ENCODE peak calls at places on chromosomes 1 and 21, in nine cellular contexts. One of them, this sample, is unnamed.

GRCh38 chr21:28480091-28480869 is 512.4 kb downstream of the LTN1 start:
- DNase-seq in uterus: no peak
- DNase-seq in gastrocnemius medialis: no peak
- DNase-seq in OCI-LY7: no peak
- DNase-seq in effector memory CD4-positive, alpha-beta T cell: no peak
- DNase-seq in transverse colon: no peak
- DNase-seq in cardiac muscle cell: no peak
- DNase-seq in mesenchymal stem cell: no peak
- DNase-seq in lower lobe of right lung: no peak
- DNase-seq in this sample: no peak

GRCh38 chr1:202193614-202194327 is at the start of gene LGR6:
- DNase-seq in uterus: no peak
- DNase-seq in gastrocnemius medialis: no peak
- DNase-seq in OCI-LY7: no peak
- DNase-seq in effector memory CD4-positive, alpha-beta T cell: no peak
- DNase-seq in transverse colon: no peak
- DNase-seq in cardiac muscle cell: peak; percentile 25
- DNase-seq in mesenchymal stem cell: no peak
- DNase-seq in lower lobe of right lung: no peak
- DNase-seq in this sample: no peak

GRCh38 chr1:3430820-3431219 is 23.6 kb upstream of the ARHGEF16 start:
- DNase-seq in uterus: no peak
- DNase-seq in gastrocnemius medialis: no peak
- DNase-seq in OCI-LY7: no peak
- DNase-seq in effector memory CD4-positive, alpha-beta T cell: no peak
- DNase-seq in transverse colon: no peak
- DNase-seq in cardiac muscle cell: no peak
- DNase-seq in mesenchymal stem cell: no peak
- DNase-seq in lower lobe of right lung: no peak
- DNase-seq in this sample: no peak

GRCh38 chr1:63892632-63893395 is 119.0 kb downstream of the ROR1 start:
- DNase-seq in uterus: no peak
- DNase-seq in gastrocnemius medialis: no peak
- DNase-seq in OCI-LY7: peak; percentile 83
- DNase-seq in effector memory CD4-positive, alpha-beta T cell: no peak
- DNase-seq in transverse colon: peak; percentile 26
- DNase-seq in cardiac muscle cell: peak; percentile 52
- DNase-seq in mesenchymal stem cell: peak; percentile 73
- DNase-seq in lower lobe of right lung: no peak
- DNase-seq in this sample: peak; percentile 39

GRCh38 chr21:43604505-43605204 is 54.6 kb downstream of the HSF2BP start:
- DNase-seq in uterus: no peak
- DNase-seq in gastrocnemius medialis: no peak
- DNase-seq in OCI-LY7: no peak
- DNase-seq in effector memory CD4-positive, alpha-beta T cell: no peak
- DNase-seq in transverse colon: no peak
- DNase-seq in cardiac muscle cell: no peak
- DNase-seq in mesenchymal stem cell: no peak
- DNase-seq in lower lobe of right lung: no peak
- DNase-seq in this sample: no peak

GRCh38 chr21:38958940-38959685 is 153.4 kb downstream of the ETS2 start:
- DNase-seq in uterus: peak; percentile 67
- DNase-seq in gastrocnemius medialis: peak; percentile 26
- DNase-seq in OCI-LY7: no peak
- DNase-seq in effector memory CD4-positive, alpha-beta T cell: no peak
- DNase-seq in transverse colon: peak; percentile 51
- DNase-seq in cardiac muscle cell: peak; percentile 88
- DNase-seq in mesenchymal stem cell: peak; percentile 96
- DNase-seq in lower lobe of right lung: no peak
- DNase-seq in this sample: peak; percentile 29

GRCh38 chr1:65527211-65527610 is 106.7 kb downstream of the LEPR start:
- DNase-seq in uterus: no peak
- DNase-seq in gastrocnemius medialis: no peak
- DNase-seq in OCI-LY7: no peak
- DNase-seq in effector memory CD4-positive, alpha-beta T cell: no peak
- DNase-seq in transverse colon: no peak
- DNase-seq in cardiac muscle cell: peak; percentile 67
- DNase-seq in mesenchymal stem cell: peak; percentile 73
- DNase-seq in lower lobe of right lung: no peak
- DNase-seq in this sample: no peak

GRCh38 chr21:32143222-32143939 is 135.5 kb downstream of the MIS18A start:
- DNase-seq in uterus: peak; percentile 17
- DNase-seq in gastrocnemius medialis: peak; percentile 16
- DNase-seq in OCI-LY7: no peak
- DNase-seq in effector memory CD4-positive, alpha-beta T cell: no peak
- DNase-seq in transverse colon: no peak
- DNase-seq in cardiac muscle cell: no peak
- DNase-seq in mesenchymal stem cell: no peak
- DNase-seq in lower lobe of right lung: no peak
- DNase-seq in this sample: no peak

GRCh38 chr21:31977816-31978215 is 105.0 kb downstream of the HUNK start:
- DNase-seq in uterus: no peak
- DNase-seq in gastrocnemius medialis: no peak
- DNase-seq in OCI-LY7: no peak
- DNase-seq in effector memory CD4-positive, alpha-beta T cell: no peak
- DNase-seq in transverse colon: no peak
- DNase-seq in cardiac muscle cell: no peak
- DNase-seq in mesenchymal stem cell: no peak
- DNase-seq in lower lobe of right lung: no peak
- DNase-seq in this sample: no peak

GRCh38 chr1:212471891-212472675 is 39.4 kb downstream of the NENF start:
- DNase-seq in uterus: no peak
- DNase-seq in gastrocnemius medialis: no peak
- DNase-seq in OCI-LY7: no peak
- DNase-seq in effector memory CD4-positive, alpha-beta T cell: no peak
- DNase-seq in transverse colon: no peak
- DNase-seq in cardiac muscle cell: no peak
- DNase-seq in mesenchymal stem cell: no peak
- DNase-seq in lower lobe of right lung: no peak
- DNase-seq in this sample: peak; percentile 48

GRCh38 chr1:150561830-150562367 is 12.7 kb downstream of the ADAMTSL4 start:
- DNase-seq in uterus: peak; percentile 94
- DNase-seq in gastrocnemius medialis: peak; percentile 94
- DNase-seq in OCI-LY7: peak; percentile 83
- DNase-seq in effector memory CD4-positive, alpha-beta T cell: peak; percentile 76
- DNase-seq in transverse colon: peak; percentile 96
- DNase-seq in cardiac muscle cell: peak; percentile 97
- DNase-seq in mesenchymal stem cell: peak; percentile 96
- DNase-seq in lower lobe of right lung: peak; percentile 97
- DNase-seq in this sample: peak; percentile 97

GRCh38 chr1:235532350-235532749 is 28.1 kb upstream of the B3GALNT2 start:
- DNase-seq in uterus: no peak
- DNase-seq in gastrocnemius medialis: no peak
- DNase-seq in OCI-LY7: no peak
- DNase-seq in effector memory CD4-positive, alpha-beta T cell: no peak
- DNase-seq in transverse colon: no peak
- DNase-seq in cardiac muscle cell: peak; percentile 35
- DNase-seq in mesenchymal stem cell: peak; percentile 12
- DNase-seq in lower lobe of right lung: no peak
- DNase-seq in this sample: no peak

DNA sequence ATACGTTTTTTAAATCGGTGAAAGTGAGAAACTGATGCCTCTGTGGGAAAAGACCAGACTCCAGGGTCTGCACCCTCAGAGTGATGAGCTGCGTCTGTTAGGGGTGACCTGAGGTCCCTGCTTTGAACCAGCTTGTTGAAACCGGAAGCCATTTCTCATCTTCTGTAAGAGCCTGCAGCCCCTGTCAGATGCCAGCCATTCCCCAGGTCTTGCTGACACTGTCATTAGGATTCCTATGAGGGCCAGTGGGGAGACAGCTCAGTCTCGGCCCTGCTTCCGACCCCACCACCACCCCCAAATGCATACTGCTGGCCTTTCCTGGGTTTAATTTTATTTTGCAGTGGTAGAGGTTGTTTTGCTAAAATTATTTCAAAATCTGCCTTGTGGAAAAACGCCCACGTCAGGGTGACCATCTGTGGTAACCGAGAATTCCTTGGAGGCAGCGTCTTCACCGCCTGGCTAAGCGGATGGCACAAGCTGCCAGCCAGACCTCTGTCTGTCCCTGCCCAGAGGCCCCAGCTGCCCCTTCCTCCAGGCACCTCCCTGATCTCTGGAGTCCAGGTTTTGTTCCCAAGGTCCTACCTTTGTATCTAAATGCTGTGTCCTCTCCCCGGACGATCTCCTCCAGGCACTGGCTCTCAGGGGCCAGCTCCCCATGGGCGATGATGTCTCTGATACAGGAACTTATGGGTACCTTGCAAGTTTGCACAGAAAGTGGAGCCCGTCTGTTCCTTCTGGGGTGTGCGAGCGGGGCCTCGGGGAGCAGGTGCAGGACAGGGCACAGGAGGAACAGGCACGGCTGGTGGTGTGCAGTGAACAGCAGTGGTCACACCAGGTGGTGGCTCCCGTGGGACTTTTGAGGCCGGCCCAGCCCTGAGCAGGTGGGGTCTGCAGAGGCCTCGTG is 49.9 kb downstream of the PRKCZ start:
- DNase-seq in uterus: no peak
- DNase-seq in gastrocnemius medialis: no peak
- DNase-seq in OCI-LY7: peak; percentile 66
- DNase-seq in effector memory CD4-positive, alpha-beta T cell: no peak
- DNase-seq in transverse colon: no peak
- DNase-seq in cardiac muscle cell: no peak
- DNase-seq in mesenchymal stem cell: no peak
- DNase-seq in lower lobe of right lung: peak; percentile 32
- DNase-seq in this sample: no peak
- H3K27ac ChIP-seq in uterus: no peak overlapping the region
- H3K27ac ChIP-seq in gastrocnemius medialis: no peak overlapping the region
- H3K27ac ChIP-seq in OCI-LY7: no peak overlapping the region
- H3K27ac ChIP-seq in effector memory CD4-positive, alpha-beta T cell: no peak overlapping the region
- H3K27ac ChIP-seq in transverse colon: no peak overlapping the region
- H3K27ac ChIP-seq in cardiac muscle cell: no peak overlapping the region
- H3K27ac ChIP-seq in mesenchymal stem cell: no peak overlapping the region
- H3K27ac ChIP-seq in lower lobe of right lung: no peak overlapping the region
- H3K27ac ChIP-seq in this sample: no peak overlapping the region

DNA sequence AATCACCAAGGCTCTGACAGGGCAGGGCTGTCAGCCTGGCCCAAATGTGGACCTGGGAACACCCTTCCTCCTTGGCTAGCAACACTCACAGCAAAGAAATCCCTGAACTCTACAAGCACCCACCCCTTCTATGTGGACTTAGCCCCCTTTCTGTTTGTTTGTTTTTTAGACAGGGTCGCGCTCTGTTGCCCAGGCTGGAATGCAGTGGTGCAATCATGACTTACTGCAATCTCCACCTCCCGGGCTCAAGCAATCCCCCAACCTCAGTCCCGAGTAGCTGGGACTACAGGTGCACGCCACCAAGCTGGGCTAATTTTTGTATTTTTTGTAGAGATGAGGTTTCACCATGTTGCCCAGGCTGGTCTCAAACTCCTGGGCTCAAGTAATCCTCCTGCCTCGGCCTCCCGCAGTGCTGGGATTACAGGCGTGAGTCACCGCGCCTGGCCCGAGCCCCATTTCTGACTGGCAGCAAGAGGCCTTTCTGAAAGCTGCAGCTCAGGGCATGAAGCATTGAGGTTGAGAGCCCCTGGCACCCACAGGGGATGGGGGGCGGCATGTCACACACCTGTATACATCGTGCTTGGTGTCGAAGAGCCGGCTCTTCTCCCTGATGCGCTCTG is 16.2 kb downstream of the RIPK4 start:
- DNase-seq in uterus: no peak
- DNase-seq in gastrocnemius medialis: no peak
- DNase-seq in OCI-LY7: no peak
- DNase-seq in effector memory CD4-positive, alpha-beta T cell: no peak
- DNase-seq in transverse colon: no peak
- DNase-seq in cardiac muscle cell: no peak
- DNase-seq in mesenchymal stem cell: no peak
- DNase-seq in lower lobe of right lung: no peak
- DNase-seq in this sample: no peak
- H3K4me1 ChIP-seq in uterus: no peaks in the 10 kb centered on the region
- H3K4me1 ChIP-seq in gastrocnemius medialis: no peaks in the 10 kb centered on the region
- H3K4me1 ChIP-seq in OCI-LY7: peaks cover 8% of the 10 kb centered on the region
- H3K4me1 ChIP-seq in effector memory CD4-positive, alpha-beta T cell: no peaks in the 10 kb centered on the region
- H3K4me1 ChIP-seq in transverse colon: peaks cover 3% of the 10 kb centered on the region
- H3K4me1 ChIP-seq in cardiac muscle cell: peaks cover 13% of the 10 kb centered on the region
- H3K4me1 ChIP-seq in mesenchymal stem cell: peaks cover 38% of the 10 kb centered on the region
- H3K4me1 ChIP-seq in lower lobe of right lung: peaks cover 18% of the 10 kb centered on the region
- H3K4me1 ChIP-seq in this sample: peaks cover 34% of the 10 kb centered on the region

GRCh38 chr1:229167356-229167755 is 103.6 kb upstream of the RAB4A start:
- DNase-seq in uterus: no peak
- DNase-seq in gastrocnemius medialis: no peak
- DNase-seq in OCI-LY7: no peak
- DNase-seq in effector memory CD4-positive, alpha-beta T cell: no peak
- DNase-seq in transverse colon: no peak
- DNase-seq in cardiac muscle cell: no peak
- DNase-seq in mesenchymal stem cell: no peak
- DNase-seq in lower lobe of right lung: no peak
- DNase-seq in this sample: no peak

GRCh38 chr1:229161740-229162139 is 109.2 kb upstream of the RAB4A start:
- DNase-seq in uterus: no peak
- DNase-seq in gastrocnemius medialis: no peak
- DNase-seq in OCI-LY7: no peak
- DNase-seq in effector memory CD4-positive, alpha-beta T cell: no peak
- DNase-seq in transverse colon: no peak
- DNase-seq in cardiac muscle cell: no peak
- DNase-seq in mesenchymal stem cell: no peak
- DNase-seq in lower lobe of right lung: no peak
- DNase-seq in this sample: no peak

GRCh38 chr1:229165327-229165726 is 105.6 kb upstream of the RAB4A start:
- DNase-seq in uterus: no peak
- DNase-seq in gastrocnemius medialis: no peak
- DNase-seq in OCI-LY7: no peak
- DNase-seq in effector memory CD4-positive, alpha-beta T cell: no peak
- DNase-seq in transverse colon: no peak
- DNase-seq in cardiac muscle cell: peak; percentile 13
- DNase-seq in mesenchymal stem cell: no peak
- DNase-seq in lower lobe of right lung: no peak
- DNase-seq in this sample: no peak

GRCh38 chr1:229164338-229164737 is 106.6 kb upstream of the RAB4A start:
- DNase-seq in uterus: no peak
- DNase-seq in gastrocnemius medialis: no peak
- DNase-seq in OCI-LY7: no peak
- DNase-seq in effector memory CD4-positive, alpha-beta T cell: no peak
- DNase-seq in transverse colon: no peak
- DNase-seq in cardiac muscle cell: no peak
- DNase-seq in mesenchymal stem cell: no peak
- DNase-seq in lower lobe of right lung: no peak
- DNase-seq in this sample: no peak

GRCh38 chr1:229164836-229165285 is 106.0 kb upstream of the RAB4A start:
- DNase-seq in uterus: no peak
- DNase-seq in gastrocnemius medialis: no peak
- DNase-seq in OCI-LY7: no peak
- DNase-seq in effector memory CD4-positive, alpha-beta T cell: no peak
- DNase-seq in transverse colon: peak; percentile 55
- DNase-seq in cardiac muscle cell: peak; percentile 23
- DNase-seq in mesenchymal stem cell: no peak
- DNase-seq in lower lobe of right lung: no peak
- DNase-seq in this sample: no peak
- H3K27ac ChIP-seq in uterus: no peak overlapping the region
- H3K27ac ChIP-seq in gastrocnemius medialis: no peak overlapping the region
- H3K27ac ChIP-seq in OCI-LY7: no peak overlapping the region
- H3K27ac ChIP-seq in effector memory CD4-positive, alpha-beta T cell: no peak overlapping the region
- H3K27ac ChIP-seq in transverse colon: peak overlapping the region; percentile 79
- H3K27ac ChIP-seq in cardiac muscle cell: no peak overlapping the region
- H3K27ac ChIP-seq in mesenchymal stem cell: no peak overlapping the region
- H3K27ac ChIP-seq in lower lobe of right lung: no peak overlapping the region
- H3K27ac ChIP-seq in this sample: no peak overlapping the region

DNA sequence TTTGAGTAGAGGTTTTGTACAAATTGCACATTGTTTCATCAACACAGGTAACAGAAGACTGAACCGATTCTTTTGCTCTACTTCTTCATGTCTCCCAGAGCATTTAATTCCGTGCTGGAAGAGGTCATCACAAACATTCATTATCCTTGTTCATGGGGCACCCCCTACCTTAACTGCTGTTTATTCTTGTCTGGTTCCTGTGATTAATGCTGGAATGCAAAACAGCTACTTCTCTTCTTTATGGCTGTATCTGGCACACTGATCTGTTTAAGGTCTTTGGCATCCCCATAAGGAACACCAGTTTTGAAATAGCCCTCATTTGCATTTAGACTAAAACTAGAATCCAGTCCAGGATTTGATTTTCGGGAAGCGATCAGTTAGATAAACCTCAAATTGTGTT is 42.2 kb downstream of the NTNG1 start:
- DNase-seq in uterus: no peak
- DNase-seq in gastrocnemius medialis: no peak
- DNase-seq in OCI-LY7: no peak
- DNase-seq in effector memory CD4-positive, alpha-beta T cell: no peak
- DNase-seq in transverse colon: no peak
- DNase-seq in cardiac muscle cell: no peak
- DNase-seq in mesenchymal stem cell: no peak
- DNase-seq in lower lobe of right lung: no peak
- DNase-seq in this sample: no peak
- H3K4me1 ChIP-seq in uterus: no peaks in the 10 kb centered on the region
- H3K4me1 ChIP-seq in gastrocnemius medialis: no peaks in the 10 kb centered on the region
- H3K4me1 ChIP-seq in OCI-LY7: no peaks in the 10 kb centered on the region
- H3K4me1 ChIP-seq in effector memory CD4-positive, alpha-beta T cell: no peaks in the 10 kb centered on the region
- H3K4me1 ChIP-seq in transverse colon: no peaks in the 10 kb centered on the region
- H3K4me1 ChIP-seq in cardiac muscle cell: no peaks in the 10 kb centered on the region
- H3K4me1 ChIP-seq in mesenchymal stem cell: no peaks in the 10 kb centered on the region
- H3K4me1 ChIP-seq in lower lobe of right lung: no peaks in the 10 kb centered on the region
- H3K4me1 ChIP-seq in this sample: no peaks in the 10 kb centered on the region